ENCODE peak calls at places on chromosomes 7 and 10, in nine cellular contexts. Y, Z, P, F, G, J, B, H and V are unnamed samples.

GRCh38 chr7:107958764-107959526 is 44.0 kb downstream of the LAMB1 start:
- DNase-seq in H (no peak), F (peak; percentile 54), Z (no peak), P (peak; percentile 76), B (peak; percentile 87), J (peak; percentile 84), Y (no peak), G (no peak), V (no peak)

GRCh38 chr7:127208351-127208750 is 44.4 kb downstream of the GRM8 start:
- DNase-seq in B (no peak), F (no peak), Y (no peak), Z (no peak), J (no peak), P (no peak), H (no peak), G (no peak), V (no peak)

GRCh38 chr10:58952162-58952561 is 224.3 kb upstream of the PHYHIPL start:
- DNase-seq in F (no peak), P (peak; percentile 53), B (peak; percentile 56), H (no peak), Z (no peak), Y (no peak), J (no peak), G (no peak), V (no peak)

GRCh38 chr10:34824870-34825269 is 9.8 kb upstream of the PARD3 start:
- DNase-seq in H (no peak), G (no peak), Y (no peak), B (no peak), Z (no peak), F (no peak), P (no peak), J (peak; percentile 45), V (peak; percentile 49)

GRCh38 chr10:20935926-20936325 is 38.8 kb upstream of the NEBL start:
- DNase-seq in J (no peak), B (no peak), Y (no peak), H (no peak), P (no peak), Z (no peak), G (no peak), F (no peak), V (no peak)

GRCh38 chr7:46135561-46135960 is 214.5 kb upstream of the IGFBP3 start:
- DNase-seq in Z (no peak), Y (no peak), F (no peak), H (no peak), G (no peak), B (no peak), J (no peak), P (no peak), V (no peak)

GRCh38 chr7:114715907-114716306 is 206.0 kb upstream of the MDFIC start:
- DNase-seq in J (peak; percentile 28), G (no peak), F (no peak), B (peak; percentile 5), Y (no peak), Z (no peak), P (no peak), H (no peak), V (no peak)

GRCh38 chr10:44978570-44979280 is at the start of gene DEPP1:
- DNase-seq in G (no peak), J (peak; percentile 85), H (no peak), Z (peak; percentile 60), Y (no peak), B (peak; percentile 98), F (peak; percentile 87), P (no peak), V (peak; percentile 82)

GRCh38 chr10:118343549-118343948 is 1.4 kb upstream of the FAM204A start:
- DNase-seq in P (no peak), H (no peak), F (no peak), G (no peak), J (no peak), B (no peak), Z (no peak), Y (no peak), V (no peak)

GRCh38 chr7:55307123-55307916 is 57.8 kb upstream of the LANCL2 start:
- DNase-seq in Y (no peak), J (peak; percentile 18), Z (no peak), P (no peak), H (no peak), G (no peak), F (no peak), B (no peak), V (peak; percentile 46)

GRCh38 chr10:121495719-121496118 is 102.5 kb downstream of the FGFR2 start:
- DNase-seq in J (no peak), Y (no peak), F (no peak), H (no peak), P (no peak), B (no peak), G (no peak), Z (no peak), V (peak; percentile 53)

GRCh38 chr10:70052462-70053211 is at the start of gene MACROH2A2:
- DNase-seq in Z (peak; percentile 66), B (peak; percentile 73), G (no peak), Y (no peak), J (peak; percentile 5), H (no peak), F (peak; percentile 78), P (peak; percentile 27), V (peak; percentile 82)

GRCh38 chr7:5594616-5595544 is 171.2 kb upstream of the TNRC18 start:
- DNase-seq in Y (no peak), G (no peak), F (no peak), J (peak; percentile 53), Z (peak; percentile 68), B (no peak), P (no peak), H (no peak), V (peak; percentile 65)

GRCh38 chr10:124697837-124698559 is 46.2 kb downstream of the FAM53B start:
- DNase-seq in Z (peak; percentile 16), G (peak; percentile 37), F (peak; percentile 48), P (no peak), Y (no peak), H (no peak), J (peak; percentile 30), B (no peak), V (peak; percentile 67)

GRCh38 chr7:142519077-142519789 is 230.0 kb upstream of the PRSS1 start:
- DNase-seq in P (no peak), F (peak; percentile 43), H (no peak), Z (no peak), Y (no peak), G (no peak), J (no peak), B (peak; percentile 12), V (no peak)